ENCODE peak calls at places on chromosome 15, in six cellular contexts. One of them, this sample, is unnamed.

GRCh38 chr15:28985691-28986090 is 99.9 kb downstream of the APBA2 start:
- DNase-seq in AG09319: no peak
- DNase-seq in SJSA1: no peak
- DNase-seq in tibial nerve: no peak
- DNase-seq in GM12864: no peak
- DNase-seq in EH: no peak
- DNase-seq in this sample: no peak

GRCh38 chr15:57922780-57923179 is 142.7 kb downstream of the ALDH1A2 start:
- DNase-seq in SJSA1: no peak
- DNase-seq in EH: no peak
- DNase-seq in tibial nerve: no peak
- DNase-seq in GM12864: no peak
- DNase-seq in AG09319: no peak
- DNase-seq in this sample: no peak

GRCh38 chr15:45702041-45702440 is 67.2 kb downstream of the SQOR start:
- DNase-seq in SJSA1: no peak
- DNase-seq in tibial nerve: no peak
- DNase-seq in AG09319: no peak
- DNase-seq in EH: no peak
- DNase-seq in GM12864: no peak
- DNase-seq in this sample: no peak

GRCh38 chr15:98648654-98649537 is 557 bp downstream of the IGF1R start:
- DNase-seq in EH: peak; percentile 69
- DNase-seq in tibial nerve: peak; percentile 29
- DNase-seq in GM12864: no peak
- DNase-seq in SJSA1: peak; percentile 69
- DNase-seq in AG09319: no peak
- DNase-seq in this sample: peak; percentile 35

GRCh38 chr15:67096536-67097294 is 31.3 kb downstream of the SMAD3 start:
- DNase-seq in AG09319: no peak
- DNase-seq in GM12864: no peak
- DNase-seq in tibial nerve: no peak
- DNase-seq in EH: peak; percentile 70
- DNase-seq in SJSA1: no peak
- DNase-seq in this sample: no peak

GRCh38 chr15:57461541-57461940 is 85.2 kb downstream of the CGNL1 start:
- DNase-seq in EH: no peak
- DNase-seq in tibial nerve: no peak
- DNase-seq in GM12864: no peak
- DNase-seq in SJSA1: no peak
- DNase-seq in AG09319: no peak
- DNase-seq in this sample: no peak

GRCh38 chr15:95511680-95512079 is 818.8 kb upstream of the NR2F2 start:
- DNase-seq in AG09319: no peak
- DNase-seq in GM12864: no peak
- DNase-seq in EH: peak; percentile 69
- DNase-seq in SJSA1: no peak
- DNase-seq in tibial nerve: no peak
- DNase-seq in this sample: no peak

GRCh38 chr15:47293763-47294162 is 423.5 kb upstream of the SEMA6D start:
- DNase-seq in GM12864: no peak
- DNase-seq in SJSA1: no peak
- DNase-seq in AG09319: peak; percentile 91
- DNase-seq in EH: peak; percentile 87
- DNase-seq in tibial nerve: peak; percentile 79
- DNase-seq in this sample: no peak

GRCh38 chr15:83547168-83547567 is 100.0 kb downstream of the SH3GL3 start:
- DNase-seq in SJSA1: no peak
- DNase-seq in AG09319: no peak
- DNase-seq in EH: no peak
- DNase-seq in tibial nerve: no peak
- DNase-seq in GM12864: no peak
- DNase-seq in this sample: no peak

GRCh38 chr15:69666441-69666882 is 213.8 kb downstream of the RPLP1 start:
- DNase-seq in GM12864: peak; percentile 70
- DNase-seq in SJSA1: no peak
- DNase-seq in AG09319: no peak
- DNase-seq in EH: peak; percentile 8
- DNase-seq in tibial nerve: no peak
- DNase-seq in this sample: no peak

GRCh38 chr15:47523669-47524068 is 193.6 kb upstream of the SEMA6D start:
- DNase-seq in EH: peak; percentile 45
- DNase-seq in tibial nerve: no peak
- DNase-seq in SJSA1: no peak
- DNase-seq in GM12864: no peak
- DNase-seq in AG09319: no peak
- DNase-seq in this sample: no peak

GRCh38 chr15:100759698-100760356 is 119.8 kb upstream of the ALDH1A3 start:
- DNase-seq in SJSA1: peak; percentile 79
- DNase-seq in EH: peak; percentile 82
- DNase-seq in GM12864: no peak
- DNase-seq in AG09319: no peak
- DNase-seq in tibial nerve: no peak
- DNase-seq in this sample: no peak

GRCh38 chr15:88882745-88883144 is 12.6 kb downstream of the HAPLN3 start:
- DNase-seq in SJSA1: peak; percentile 77
- DNase-seq in tibial nerve: no peak
- DNase-seq in AG09319: no peak
- DNase-seq in EH: peak; percentile 71
- DNase-seq in GM12864: no peak
- DNase-seq in this sample: no peak

GRCh38 chr15:67968564-67969440 is 85.3 kb upstream of the PIAS1 start:
- DNase-seq in AG09319: no peak
- DNase-seq in EH: no peak
- DNase-seq in tibial nerve: no peak
- DNase-seq in GM12864: no peak
- DNase-seq in SJSA1: no peak
- DNase-seq in this sample: no peak

GRCh38 chr15:85282504-85283115 is 97.8 kb upstream of the AKAP13 start:
- DNase-seq in AG09319: no peak
- DNase-seq in tibial nerve: no peak
- DNase-seq in SJSA1: peak; percentile 79
- DNase-seq in GM12864: no peak
- DNase-seq in EH: peak; percentile 86
- DNase-seq in this sample: no peak

GRCh38 chr15:98663045-98663444 is 14.7 kb downstream of the IGF1R start:
- DNase-seq in AG09319: no peak
- DNase-seq in GM12864: no peak
- DNase-seq in tibial nerve: no peak
- DNase-seq in EH: no peak
- DNase-seq in SJSA1: no peak
- DNase-seq in this sample: no peak

GRCh38 chr15:90013503-90013937 is 12.4 kb downstream of the ZNF710 start:
- DNase-seq in GM12864: no peak
- DNase-seq in SJSA1: no peak
- DNase-seq in tibial nerve: no peak
- DNase-seq in EH: no peak
- DNase-seq in AG09319: no peak
- DNase-seq in this sample: no peak

GRCh38 chr15:50260969-50261496 is 4.5 kb downstream of the HDC start:
- DNase-seq in SJSA1: no peak
- DNase-seq in tibial nerve: no peak
- DNase-seq in EH: no peak
- DNase-seq in AG09319: no peak
- DNase-seq in GM12864: no peak
- DNase-seq in this sample: no peak

GRCh38 chr15:41183580-41183979 is 47.0 kb downstream of the EXD1 start:
- DNase-seq in tibial nerve: no peak
- DNase-seq in EH: peak; percentile 40
- DNase-seq in SJSA1: no peak
- DNase-seq in GM12864: no peak
- DNase-seq in AG09319: no peak
- DNase-seq in this sample: no peak

GRCh38 chr15:40182358-40183029 is 21.6 kb downstream of the BUB1B start:
- DNase-seq in tibial nerve: no peak
- DNase-seq in SJSA1: no peak
- DNase-seq in GM12864: no peak
- DNase-seq in EH: no peak
- DNase-seq in AG09319: no peak
- DNase-seq in this sample: no peak

GRCh38 chr15:69841046-69841828 is 256.5 kb downstream of the TLE3 start:
- DNase-seq in SJSA1: no peak
- DNase-seq in EH: no peak
- DNase-seq in AG09319: no peak
- DNase-seq in tibial nerve: no peak
- DNase-seq in GM12864: no peak
- DNase-seq in this sample: no peak

GRCh38 chr15:31128919-31129768 is 27.6 kb upstream of the TRPM1 start:
- DNase-seq in EH: peak; percentile 76
- DNase-seq in tibial nerve: peak; percentile 74
- DNase-seq in GM12864: peak; percentile 31
- DNase-seq in SJSA1: peak; percentile 76
- DNase-seq in AG09319: peak; percentile 36
- DNase-seq in this sample: peak; percentile 79

GRCh38 chr15:42136513-42136912 is 19.9 kb downstream of the PLA2G4F start:
- DNase-seq in SJSA1: no peak
- DNase-seq in GM12864: no peak
- DNase-seq in tibial nerve: no peak
- DNase-seq in AG09319: no peak
- DNase-seq in EH: no peak
- DNase-seq in this sample: no peak

GRCh38 chr15:40238481-40238926 is 359 bp upstream of the PAK6 start:
- DNase-seq in tibial nerve: no peak
- DNase-seq in EH: no peak
- DNase-seq in AG09319: no peak
- DNase-seq in SJSA1: no peak
- DNase-seq in GM12864: no peak
- DNase-seq in this sample: no peak

GRCh38 chr15:62745621-62746180 is 296.8 kb upstream of the TPM1 start:
- DNase-seq in SJSA1: no peak
- DNase-seq in EH: no peak
- DNase-seq in tibial nerve: no peak
- DNase-seq in AG09319: no peak
- DNase-seq in GM12864: no peak
- DNase-seq in this sample: no peak

GRCh38 chr15:85706779-85707518 is 87.8 kb downstream of the KLHL25 start:
- DNase-seq in SJSA1: no peak
- DNase-seq in AG09319: no peak
- DNase-seq in tibial nerve: no peak
- DNase-seq in GM12864: no peak
- DNase-seq in EH: peak; percentile 51
- DNase-seq in this sample: peak; percentile 35

This sample was measured in natural killer cell.